ENCODE peak calls at places on chromosome 17, in seven cellular contexts. G is endothelial cell, T is left kidney, Q is fibroblast of pulmonary artery, K is AG09309, P is NCI-H345, F is NB4. X is an unnamed sample.

GRCh38 chr17:20084621-20085282 is 75.6 kb downstream of the SPECC1 start:
- DNase-seq in G (no peak), T (no peak), Q (no peak), K (no peak), P (no peak), F (no peak), X (no peak)

GRCh38 chr17:28097901-28098300 is 55.4 kb downstream of the NLK start:
- DNase-seq in G (no peak), T (no peak), Q (no peak), K (no peak), P (no peak), F (no peak), X (no peak)

GRCh38 chr17:1109606-1110523 is 69.9 kb downstream of the ABR start:
- DNase-seq in G (peak), T (peak), Q (no peak), K (no peak), P (no peak), F (peak), X (peak)

GRCh38 chr17:44210342-44211192 is 8.9 kb downstream of the UBTF start:
- DNase-seq in G (peak), T (peak), Q (peak), K (no peak), P (no peak), F (peak), X (peak)

GRCh38 chr17:58270476-58271290 is 10.1 kb downstream of the MPO start:
- DNase-seq in G (no peak), T (no peak), Q (no peak), K (no peak), P (no peak), F (peak), X (no peak)

GRCh38 chr17:253091-253846 is 71.8 kb upstream of the DOC2B start:
- DNase-seq in G (no peak), T (no peak), Q (no peak), K (no peak), P (no peak), F (no peak), X (peak)

GRCh38 chr17:77692571-77693161 is 265.8 kb upstream of the TNRC6C start:
- DNase-seq in G (no peak), T (peak), Q (no peak), K (no peak), P (no peak), F (peak), X (no peak)

GRCh38 chr17:65407017-65407416 is 154.4 kb downstream of the AXIN2 start:
- DNase-seq in G (no peak), T (no peak), Q (peak), K (no peak), P (no peak), F (no peak), X (no peak)

GRCh38 chr17:56570199-56570598 is 23.3 kb upstream of the NOG start:
- DNase-seq in G (no peak), T (no peak), Q (no peak), K (no peak), P (no peak), F (no peak), X (no peak)

GRCh38 chr17:76078859-76079576 is at the start of gene ZACN:
- DNase-seq in G (no peak), T (no peak), Q (no peak), K (no peak), P (peak), F (no peak), X (peak)

GRCh38 chr17:57747221-57748017 is 2.3 kb upstream of the CCDC182 start:
- DNase-seq in G (peak), T (peak), Q (peak), K (peak), P (peak), F (peak), X (no peak)